ENCODE peak calls at places on chromosomes 4 and X, in ten cellular contexts. W is mammary epithelial cell, H is pancreas, K is lung, Q is psoas muscle, V is uterus, B is fibroblast of lung, M is HCT116, X is esophagus squamous epithelium, S is neural progenitor cell. E is an unnamed sample. For H3K4me1, the result is how much of the 10 kb centered on the place peaks cover.

GRCh38 chr4:64774626-64775025 is 365.4 kb upstream of the TECRL start:
- DNase-seq in X (no peak), K (no peak), S (no peak), H (no peak), B (no peak), Q (no peak), W (peak), M (no peak), V (no peak), E (no peak)

GRCh38 chr4:105994061-105994460 is 98.8 kb downstream of the NPNT start:
- DNase-seq in X (no peak), M (no peak), V (no peak), H (no peak), W (no peak), B (no peak), K (no peak), Q (no peak), S (no peak), E (no peak)

GRCh38 chr4:180664766-180665368 is 1578.3 kb upstream of the TENM3 start:
- DNase-seq in V (peak), B (peak), H (peak), S (peak), K (peak), Q (no peak), M (peak), X (no peak), W (peak), E (no peak)

GRCh38 chrX:69618803-69619202 is 2.9 kb downstream of the EDA start:
- DNase-seq in V (peak), S (peak), W (no peak), M (no peak), K (no peak), X (no peak), Q (no peak), H (no peak), B (peak), E (no peak)

GRCh38 chr4:119100640-119101039 is 35.0 kb upstream of the MYOZ2 start:
- DNase-seq in Q (no peak), V (no peak), H (no peak), S (no peak), W (no peak), X (no peak), B (no peak), K (no peak), M (no peak), E (no peak)

GRCh38 chrX:12239356-12240082 is 101.2 kb downstream of the FRMPD4 start:
- DNase-seq in K (no peak), W (no peak), M (no peak), S (no peak), X (no peak), H (no peak), Q (no peak), B (no peak), V (no peak), E (no peak)

GRCh38 chrX:16167181-16167580 is at the start of gene MAGEB17:
- DNase-seq in H (no peak), W (no peak), B (no peak), S (no peak), M (no peak), V (no peak), Q (no peak), K (no peak), X (no peak), E (no peak)

GRCh38 chr4:13109536-13109935 is 374.6 kb downstream of the RAB28 start:
- DNase-seq in H (no peak), K (no peak), V (no peak), S (no peak), B (no peak), W (no peak), Q (no peak), X (no peak), M (no peak), E (no peak)

GRCh38 chr4:89212666-89213381 is 94.8 kb downstream of the GPRIN3 start:
- DNase-seq in W (peak), K (no peak), M (no peak), S (no peak), H (no peak), V (no peak), Q (no peak), B (no peak), X (no peak), E (no peak)

GRCh38 chr4:174256277-174256713 is 27.2 kb downstream of the FBXO8 start:
- DNase-seq in W (peak), H (no peak), S (no peak), V (no peak), B (peak), Q (no peak), X (no peak), M (no peak), K (no peak), E (no peak)

GRCh38 chr4:185775792-185776555 is 36.0 kb downstream of the SORBS2 start:
- DNase-seq in S (no peak), M (no peak), H (no peak), Q (no peak), X (no peak), W (no peak), V (no peak), K (no peak), B (no peak), E (no peak)

GRCh38 chrX:85084770-85085393 is 81.2 kb downstream of the APOOL start:
- DNase-seq in V (no peak), M (peak), H (no peak), X (no peak), B (peak), W (peak), S (peak), Q (no peak), K (no peak), E (no peak)

GRCh38 chr4:3042226-3042625 is 32.1 kb downstream of the HTT-AS start:
- DNase-seq in V (no peak), X (no peak), H (no peak), Q (no peak), S (no peak), M (no peak), B (no peak), K (no peak), W (no peak), E (no peak)

GRCh38 chrX:28189011-28189410 is 207.8 kb upstream of the DCAF8L1 start:
- DNase-seq in X (no peak), H (no peak), B (peak), W (peak), Q (no peak), S (no peak), K (no peak), V (no peak), M (peak), E (no peak)

GRCh38 chr4:153270361-153270760 is 66.1 kb downstream of the TRIM2 start:
- DNase-seq in K (no peak), V (no peak), W (no peak), Q (no peak), H (no peak), S (no peak), B (no peak), X (no peak), M (no peak), E (no peak)

GRCh38 chrX:134883134-134883700 is 107.6 kb upstream of the SMIM10 start:
- DNase-seq in X (no peak), H (no peak), S (no peak), V (no peak), K (no peak), W (no peak), Q (no peak), M (no peak), B (no peak), E (no peak)

GRCh38 chr4:122652379-122652778 is 31.5 kb upstream of the IL21 start:
- DNase-seq in W (peak), K (peak), X (no peak), B (peak), S (peak), H (no peak), M (peak), Q (no peak), V (no peak), E (no peak)

GRCh38 chr4:11424000-11424399 is 4.7 kb downstream of the HS3ST1 start:
- DNase-seq in S (peak), K (no peak), B (peak), Q (no peak), X (no peak), M (no peak), V (peak), W (peak), H (no peak), E (no peak)

GRCh38 chr4:110059556-110060191 is 138.7 kb downstream of the ELOVL6 start:
- DNase-seq in S (no peak), H (no peak), W (no peak), X (no peak), B (peak), V (no peak), K (no peak), Q (no peak), M (no peak), E (no peak)

GRCh38 chr4:122827258-122827887 is 742 bp downstream of the FGF2 start:
- DNase-seq in M (no peak), K (no peak), Q (peak), H (no peak), X (no peak), B (peak), W (peak), S (peak), V (peak), E (peak)

DNA sequence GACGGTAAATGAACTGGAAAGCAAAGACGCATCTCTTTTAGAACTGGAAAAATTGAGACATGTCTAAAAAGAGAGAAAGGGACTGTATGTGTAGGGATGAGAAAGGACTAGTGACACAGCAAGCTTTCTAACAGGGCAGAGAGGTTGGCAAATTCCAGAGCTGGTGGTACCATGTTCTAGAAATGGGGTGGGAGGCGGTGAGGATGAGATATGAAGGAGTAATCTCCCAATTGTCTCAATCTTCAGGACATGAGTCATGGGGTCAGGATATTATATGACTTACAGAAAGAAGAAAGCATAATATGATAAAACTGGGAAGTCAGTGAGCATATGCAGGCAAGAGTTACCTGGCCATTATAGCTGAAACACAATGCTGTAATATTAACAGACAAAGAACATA is 14.2 kb downstream of the TAB3 start:
- DNase-seq in K (no peak), V (no peak), W (peak), B (no peak), X (no peak), S (no peak), Q (no peak), H (no peak), M (no peak), E (no peak)
- H3K4me3 ChIP-seq in K (no peak), V (no peak), W (no peak), B (no peak), X (no peak), S (no peak), Q (no peak), H (no peak), M (no peak), E (no peak)

DNA sequence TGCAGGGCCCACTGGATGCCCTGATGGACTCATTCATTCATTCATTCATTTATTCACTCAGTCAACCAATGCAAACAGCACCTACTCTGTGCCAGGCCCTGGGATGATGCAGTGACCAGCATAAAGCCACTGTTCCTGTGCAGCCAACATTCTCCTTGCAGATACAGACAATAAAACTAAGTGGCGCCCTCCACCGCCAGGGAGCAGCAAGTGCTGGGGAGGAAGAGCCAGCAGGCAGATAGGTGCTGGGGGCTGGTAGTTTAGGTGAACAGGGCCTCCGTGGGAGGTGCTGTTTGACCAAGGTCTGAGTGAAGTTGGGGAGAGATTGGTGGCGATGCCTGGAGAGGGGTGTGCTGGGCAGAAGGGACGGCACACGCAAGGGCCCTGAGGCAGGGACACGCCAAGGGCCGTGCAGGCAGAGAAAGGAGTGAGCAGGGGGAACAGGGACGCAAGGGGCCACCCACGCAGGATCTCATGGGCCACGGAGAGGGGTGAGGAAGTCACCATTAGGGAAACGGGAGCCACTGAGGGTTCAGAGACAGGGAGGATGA is 65.5 kb downstream of the WFS1 start:
- DNase-seq in B (no peak), Q (peak), X (no peak), S (no peak), W (no peak), K (no peak), M (no peak), H (no peak), V (no peak), E (no peak)
- TF ChIP-seq CTCF in B (no peak), Q (no peak), X (no peak), S (peak), W (no peak), K (no peak), M (peak), H (no peak), V (no peak), E (no peak)

DNA sequence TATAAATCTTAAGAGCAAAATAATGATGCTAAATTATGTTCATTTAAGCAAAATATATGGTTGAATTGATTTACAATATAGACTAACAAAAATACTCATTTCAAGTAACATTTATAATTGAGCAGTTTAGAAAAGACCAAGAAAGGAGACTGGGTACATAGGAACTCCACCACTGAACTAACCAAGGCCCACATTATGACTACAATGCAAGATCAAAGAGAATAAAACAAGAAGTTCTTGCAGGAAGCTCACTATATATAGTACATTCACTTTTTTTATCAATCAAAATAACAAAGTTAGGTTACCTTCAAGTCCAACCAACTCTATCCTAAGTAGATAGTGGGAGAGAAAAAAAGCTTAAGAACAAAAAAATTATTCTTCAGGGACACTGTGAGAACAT is 8.0 kb downstream of the CHIC2 start:
- DNase-seq in K (no peak), Q (no peak), B (no peak), H (no peak), W (no peak), V (no peak), S (no peak), M (no peak), X (no peak), E (no peak)
- H3K4me1 ChIP-seq in K (under half), Q (half or more), B (under half), H (under half), W (under half), V (under half), S (under half), M (under half), X (under half), E (half or more)

GRCh38 chr4:142274137-142274536 is 572.0 kb downstream of the INPP4B start:
- DNase-seq in W (peak), S (no peak), H (no peak), Q (no peak), K (no peak), X (no peak), B (peak), M (no peak), V (no peak), E (no peak)

GRCh38 chr4:142278663-142279062 is 567.4 kb downstream of the INPP4B start:
- DNase-seq in V (no peak), H (no peak), M (no peak), Q (no peak), K (no peak), W (peak), B (no peak), S (no peak), X (no peak), E (no peak)

GRCh38 chr4:142281999-142282398 is 564.1 kb downstream of the INPP4B start:
- DNase-seq in H (no peak), W (peak), V (no peak), S (no peak), Q (no peak), X (no peak), B (no peak), M (no peak), K (no peak), E (no peak)

GRCh38 chr4:142282870-142283431 is 563.1 kb downstream of the INPP4B start:
- DNase-seq in H (no peak), K (no peak), V (no peak), M (no peak), X (no peak), Q (no peak), B (peak), S (peak), W (no peak), E (peak)

DNA sequence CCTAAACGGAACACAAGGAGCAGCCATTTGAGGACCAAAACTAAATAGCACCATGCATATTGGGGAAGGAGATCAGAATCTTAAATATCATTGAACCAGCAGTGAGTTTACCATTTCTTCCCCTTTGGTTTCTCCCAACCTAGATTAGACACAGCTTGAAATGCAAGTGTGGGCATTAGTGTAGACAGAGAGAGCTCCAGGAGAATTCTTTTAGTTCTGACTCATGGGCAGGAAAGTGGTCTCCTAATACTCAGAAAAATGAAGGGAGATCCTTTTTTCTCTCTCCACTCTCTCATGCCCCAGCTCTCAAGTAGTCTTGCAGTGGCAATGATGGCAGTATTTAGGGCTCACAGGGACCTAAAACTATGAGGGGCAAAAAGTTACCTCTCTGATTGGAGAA is 567.9 kb downstream of the INPP4B start:
- DNase-seq in M (no peak), H (no peak), W (no peak), Q (no peak), S (no peak), B (no peak), X (no peak), V (no peak), K (no peak), E (no peak)
- H3K4me3 ChIP-seq in M (no peak), H (no peak), W (no peak), Q (no peak), S (no peak), B (no peak), X (no peak), V (no peak), K (no peak), E (no peak)

DNA sequence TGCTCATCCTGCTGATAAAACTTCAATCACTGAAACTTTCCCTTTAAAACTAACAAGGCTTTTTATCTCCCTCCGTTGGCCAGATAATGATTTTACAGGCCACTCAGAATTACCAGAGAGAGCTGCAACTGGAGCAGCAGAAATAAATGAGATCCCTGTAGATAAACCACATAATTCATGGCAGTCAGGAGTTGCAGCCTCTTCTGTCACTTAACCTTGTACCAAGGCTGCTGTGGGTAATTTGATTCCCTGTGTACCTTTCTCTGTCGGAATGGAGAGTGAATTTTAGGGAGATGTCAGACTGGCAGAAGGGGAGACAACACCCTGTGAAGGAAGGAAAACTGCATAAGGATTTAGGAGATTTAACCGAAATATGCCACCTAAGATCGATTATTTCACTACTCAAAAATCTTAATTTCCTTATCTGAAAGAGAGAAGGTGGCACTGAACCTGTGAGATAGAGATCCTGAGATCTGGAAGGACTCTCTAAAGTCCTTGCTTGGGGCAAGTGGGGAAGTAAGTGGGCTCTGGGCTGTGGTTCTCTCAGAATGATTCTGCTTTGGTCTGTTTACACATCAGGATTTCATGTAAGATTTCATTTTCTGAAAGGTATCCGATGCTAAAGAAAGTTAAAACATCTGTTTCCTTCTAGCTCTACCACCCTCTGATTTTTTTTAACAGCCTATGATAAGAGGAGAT is 14.3 kb upstream of the TSPAN5 start:
- DNase-seq in V (no peak), S (no peak), W (no peak), Q (no peak), K (no peak), M (no peak), H (no peak), X (no peak), B (no peak), E (no peak)
- TF ChIP-seq CTCF in V (no peak), S (no peak), W (no peak), Q (no peak), K (no peak), M (no peak), H (no peak), X (no peak), B (no peak), E (no peak)

GRCh38 chr4:8201341-8201781 is 2.3 kb downstream of the SH3TC1 start:
- DNase-seq in H (no peak), V (no peak), M (no peak), Q (no peak), W (no peak), S (no peak), X (no peak), B (no peak), K (no peak), E (no peak)

GRCh38 chr4:8202108-8202507 is 3.0 kb downstream of the SH3TC1 start:
- DNase-seq in B (no peak), X (no peak), Q (no peak), K (no peak), M (no peak), W (no peak), V (no peak), S (no peak), H (no peak), E (no peak)

GRCh38 chr4:8198906-8199593 is at the start of gene SH3TC1:
- DNase-seq in V (peak), B (peak), M (peak), W (peak), S (peak), H (peak), X (peak), Q (peak), K (peak), E (peak)

GRCh38 chr4:8199594-8200301 is 658 bp downstream of the SH3TC1 start:
- DNase-seq in X (no peak), S (no peak), H (no peak), K (no peak), B (no peak), M (no peak), W (peak), V (no peak), Q (no peak), E (no peak)

DNA sequence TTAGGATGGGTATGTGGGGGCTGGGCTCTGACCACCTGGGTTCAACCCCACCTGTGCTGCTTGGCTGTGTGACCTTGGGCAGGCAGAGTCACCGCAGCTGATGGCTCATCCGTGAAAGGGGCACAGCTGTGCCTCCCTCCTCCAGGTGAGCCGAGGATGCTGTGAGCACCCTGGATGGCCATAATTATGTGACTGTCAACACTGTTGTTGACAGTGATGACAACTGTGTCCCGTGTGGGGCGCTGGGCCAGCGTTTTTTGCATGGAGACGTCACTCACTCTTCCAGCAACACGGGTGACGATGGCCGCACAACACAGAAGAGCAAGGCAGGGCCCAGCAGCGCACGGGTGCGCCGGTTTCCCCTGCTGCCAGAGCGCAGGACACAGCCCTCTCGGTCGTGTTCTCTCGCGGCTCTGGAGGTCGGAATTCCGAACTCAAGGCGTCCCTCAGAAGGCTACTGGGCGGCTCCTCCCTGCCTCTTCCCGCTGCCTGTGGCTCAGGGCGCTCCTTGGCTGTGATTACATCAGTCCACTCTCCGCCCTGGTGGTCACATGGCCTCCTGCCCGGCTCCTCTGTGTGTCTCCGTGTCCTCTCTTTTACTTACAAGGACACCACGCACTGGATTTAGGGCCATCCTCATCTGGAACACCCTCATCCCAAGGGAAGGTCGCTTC is 1.3 kb downstream of the SH3TC1 start:
- DNase-seq in K (peak), V (no peak), X (no peak), B (peak), H (no peak), S (peak), M (no peak), W (peak), Q (peak), E (peak)
- H3K4me1 ChIP-seq in K (under half), V (under half), X (half or more), B (under half), H (under half), S (under half), M (under half), W (half or more), Q (under half), E (under half)

GRCh38 chr4:68167166-68167565 is 37.5 kb upstream of the TMPRSS11F start:
- DNase-seq in Q (no peak), S (no peak), W (no peak), M (no peak), K (no peak), X (no peak), H (no peak), B (no peak), V (no peak), E (no peak)
- H3K4me3 ChIP-seq in Q (no peak), S (no peak), W (no peak), M (no peak), K (no peak), X (no peak), H (no peak), B (no peak), V (no peak), E (no peak)

E was measured in CD8-positive, alpha-beta T cell.